ENCODE peak calls at places on chromosome X, in seven cellular contexts. D is IMR-90, L is neural progenitor cell, F is astrocyte, Z is H9, J is endodermal cell, B is neuronal stem cell. E is an unnamed sample. For H3K27me3 and H3K4me1, the result is how much of the 10 kb centered on the place peaks cover.

GRCh38 chrX:119105826-119106225 is 21.8 kb downstream of the KIAA1210 start:
- DNase-seq in J (no peak), D (peak), Z (no peak), F (peak), B (no peak), L (no peak), E (peak)

GRCh38 chrX:134735015-134735414 is 76.7 kb upstream of the PLAC1 start:
- DNase-seq in B (no peak), Z (no peak), J (no peak), F (no peak), L (no peak), D (no peak), E (no peak)

GRCh38 chrX:71626576-71626975 is 8.3 kb upstream of the CXCR3 start:
- DNase-seq in B (no peak), J (no peak), L (no peak), F (no peak), D (no peak), Z (no peak), E (no peak)

GRCh38 chrX:41118156-41118555 is 32.9 kb downstream of the USP9X start:
- DNase-seq in B (no peak), Z (no peak), F (no peak), L (no peak), D (no peak), J (no peak), E (no peak)

GRCh38 chrX:47523297-47523696 is 37.7 kb upstream of the ARAF start:
- DNase-seq in D (peak), F (peak), J (peak), B (peak), L (peak), Z (peak), E (peak)

GRCh38 chrX:46642145-46642544 is 68.6 kb downstream of the CHST7 start:
- DNase-seq in Z (no peak), F (no peak), L (peak), J (no peak), D (peak), B (no peak), E (peak)

GRCh38 chrX:3346436-3347329 is at the start of gene MXRA5:
- DNase-seq in J (peak), L (peak), D (peak), F (peak), B (peak), Z (peak), E (peak)

GRCh38 chrX:17377047-17377692 is 2.2 kb downstream of the NHS start:
- DNase-seq in Z (peak), B (peak), J (peak), D (peak), F (peak), L (peak), E (no peak)

GRCh38 chrX:154458116-154458953 is at the start of gene PLXNA3:
- DNase-seq in Z (no peak), J (peak), L (peak), F (no peak), B (peak), D (no peak), E (no peak)

GRCh38 chrX:56226980-56227379 is 5.2 kb upstream of the KLF8 start:
- DNase-seq in F (no peak), D (no peak), J (no peak), B (no peak), L (no peak), Z (no peak), E (no peak)

GRCh38 chrX:45621356-45622041 is 420.8 kb upstream of the DIPK2B start:
- DNase-seq in J (no peak), B (no peak), D (peak), L (no peak), Z (no peak), F (peak), E (peak)

GRCh38 chrX:139063364-139063763 is 351.8 kb upstream of the FGF13 start:
- DNase-seq in L (no peak), Z (no peak), J (no peak), D (no peak), F (no peak), B (no peak), E (no peak)

GRCh38 chrX:69065451-69065850 is 99.8 kb downstream of the PJA1 start:
- DNase-seq in L (no peak), B (no peak), F (peak), D (peak), J (peak), Z (peak), E (peak)

GRCh38 chrX:55107911-55108310 is 19.1 kb downstream of the PAGE2 start:
- DNase-seq in D (no peak), B (no peak), F (no peak), J (no peak), L (no peak), Z (no peak), E (no peak)

GRCh38 chrX:133151320-133151719 is 54.4 kb upstream of the USP26 start:
- DNase-seq in J (no peak), D (no peak), Z (no peak), L (no peak), F (no peak), B (no peak), E (no peak)

GRCh38 chrX:68438575-68438974 is 5.3 kb upstream of the OPHN1 start:
- DNase-seq in J (peak), D (no peak), B (no peak), Z (no peak), L (no peak), F (no peak), E (no peak)

GRCh38 chrX:69158166-69159040 is 6.8 kb downstream of the PJA1 start:
- DNase-seq in F (peak), J (peak), L (peak), B (no peak), D (peak), Z (peak), E (peak)

DNA sequence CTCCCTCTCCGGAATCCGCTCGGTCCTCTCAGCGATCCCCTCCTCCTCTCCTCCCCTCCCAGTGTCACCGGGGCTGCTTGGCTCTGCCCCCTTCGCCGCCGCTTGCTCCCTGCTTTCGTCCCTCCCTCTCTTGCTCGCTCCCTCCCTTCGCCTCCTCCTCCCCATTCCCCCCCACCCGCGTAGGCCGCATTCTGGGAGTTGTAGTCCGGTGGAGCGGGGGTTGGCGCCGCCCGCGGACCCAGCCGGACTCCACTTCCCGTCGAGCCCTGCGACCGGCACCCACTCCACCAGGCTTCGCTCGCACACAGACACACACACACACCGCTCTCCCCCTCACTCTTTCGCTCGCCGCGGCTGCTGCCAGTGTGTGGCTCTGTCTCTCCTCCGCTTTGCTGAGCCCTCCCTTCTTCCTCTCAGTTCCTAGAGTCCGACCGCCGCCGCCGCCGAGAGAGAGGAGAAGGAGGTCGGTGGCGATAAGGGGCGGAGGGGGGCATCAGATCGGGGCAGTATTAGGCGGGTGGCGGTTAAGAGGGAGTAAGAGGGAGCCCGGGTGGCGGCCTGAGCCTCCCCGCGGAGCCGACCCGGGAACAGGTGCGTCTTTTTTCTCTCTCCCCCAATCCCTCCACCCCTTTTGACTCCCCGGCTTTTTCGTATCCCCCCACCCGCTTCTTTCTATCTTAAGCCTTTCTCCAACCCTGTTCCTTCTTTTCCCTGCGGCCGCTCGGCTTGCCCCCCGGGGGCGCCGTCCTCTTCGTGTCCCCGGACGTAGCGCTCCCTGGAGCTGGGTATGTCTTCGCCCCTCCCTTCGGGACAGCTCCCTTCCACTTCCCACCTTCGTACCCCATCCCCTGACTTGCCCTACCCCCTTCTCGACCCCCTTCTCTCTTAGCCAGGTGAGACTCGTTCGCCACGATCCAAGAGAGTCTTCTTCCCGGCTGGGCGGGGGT is at the start of gene BCORL1:
- DNase-seq in J (peak), B (peak), D (peak), L (peak), Z (peak), F (peak), E (peak)
- H3K27me3 ChIP-seq in J (under half), B (under half), D (under half), L (under half), Z (under half), F (under half), E (under half)

GRCh38 chrX:104168127-104168526 is 1.9 kb downstream of the FAM199X start:
- DNase-seq in L (no peak), Z (no peak), B (no peak), J (no peak), F (no peak), D (no peak), E (no peak)
- H3K9ac ChIP-seq in L (no peak), Z (no peak), B (no peak), J (no peak), F (peak), D (no peak), E (peak)

DNA sequence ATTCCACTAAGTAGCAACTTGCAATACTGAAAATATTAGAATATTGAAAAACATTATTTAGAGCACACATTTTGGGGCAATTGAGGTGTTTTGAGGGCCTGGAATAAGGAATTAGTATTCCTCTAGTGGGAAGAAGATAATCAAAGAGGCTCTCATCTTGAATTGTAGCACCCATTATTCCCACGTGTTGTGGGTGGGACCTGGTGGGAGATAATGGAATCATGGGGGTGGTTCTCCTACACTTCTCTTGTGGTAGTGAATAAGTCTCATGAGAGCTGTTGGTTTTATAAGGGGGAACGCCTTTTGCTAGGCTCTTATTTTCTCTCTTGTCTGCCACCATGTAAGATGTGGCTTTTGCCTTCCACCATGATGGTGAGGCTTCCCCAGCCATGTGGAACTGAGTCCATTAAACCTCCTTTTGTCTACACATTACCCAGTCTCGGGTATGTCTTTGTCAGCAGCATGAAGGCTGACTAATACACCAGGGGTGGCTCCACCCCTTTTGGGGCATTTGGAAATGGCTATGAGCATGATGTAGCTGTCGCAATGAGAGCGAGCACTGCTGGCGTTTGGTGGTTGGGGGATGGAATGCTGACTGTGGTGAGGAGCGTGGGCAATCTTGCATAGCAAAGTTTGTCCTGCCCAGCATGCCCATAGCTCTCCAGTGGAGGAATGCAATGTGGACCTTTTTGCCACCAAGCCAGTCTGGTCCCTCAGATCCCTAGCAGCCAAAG is 308.2 kb downstream of the FRMPD4 start:
- DNase-seq in F (peak), J (no peak), B (no peak), L (no peak), Z (no peak), D (peak), E (peak)
- H3K4me1 ChIP-seq in F (under half), J (under half), B (under half), L (under half), Z (under half), D (under half), E (under half)

DNA sequence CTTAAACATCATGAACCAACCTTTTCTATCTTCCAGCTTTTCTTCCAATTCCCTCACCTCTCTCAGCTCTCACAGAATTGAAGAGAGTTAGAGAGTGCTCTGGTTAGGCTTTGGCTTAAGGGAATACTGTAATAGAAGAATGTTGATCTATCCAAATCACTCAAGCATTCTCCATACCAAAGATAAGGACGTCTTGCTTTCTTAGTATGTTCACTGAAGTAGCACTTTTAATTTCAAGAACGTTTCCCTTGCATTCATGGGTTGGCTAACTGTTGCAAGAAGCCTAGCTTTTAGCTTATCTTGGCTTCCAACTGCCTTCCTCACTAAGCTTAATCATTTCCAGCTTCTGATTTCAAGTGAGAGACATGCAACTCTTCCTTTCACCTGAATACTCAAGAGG is 43.2 kb downstream of the FANCB start:
- DNase-seq in Z (no peak), D (no peak), L (no peak), J (no peak), B (no peak), F (no peak), E (no peak)
- H3K27me3 ChIP-seq in Z (under half), D (under half), L (under half), J (under half), B (under half), F (under half), E (under half)

GRCh38 chrX:116409224-116409623 is 27.2 kb upstream of the SLC6A14 start:
- DNase-seq in B (no peak), L (no peak), F (no peak), J (no peak), Z (no peak), D (no peak), E (no peak)
- H3K9ac ChIP-seq in B (no peak), L (no peak), F (no peak), J (no peak), Z (no peak), D (no peak), E (no peak)

GRCh38 chrX:107684956-107685385 is 56.7 kb downstream of the PRPS1 start:
- DNase-seq in D (no peak), F (peak), Z (peak), J (peak), B (no peak), L (no peak), E (peak)

GRCh38 chrX:107683931-107684330 is 55.6 kb downstream of the PRPS1 start:
- DNase-seq in J (no peak), L (no peak), Z (no peak), D (no peak), F (no peak), B (no peak), E (no peak)

GRCh38 chrX:107686026-107686425 is 57.7 kb downstream of the PRPS1 start:
- DNase-seq in Z (no peak), B (no peak), F (no peak), J (peak), L (no peak), D (no peak), E (no peak)

GRCh38 chrX:107686792-107687191 is 58.5 kb downstream of the PRPS1 start:
- DNase-seq in Z (no peak), D (peak), F (no peak), L (no peak), B (no peak), J (peak), E (peak)

GRCh38 chrX:107687445-107687844 is 59.1 kb downstream of the PRPS1 start:
- DNase-seq in D (no peak), J (peak), F (no peak), L (no peak), B (no peak), Z (no peak), E (no peak)
- H3K4me1 ChIP-seq in D (under half), J (under half), F (under half), L (under half), B (under half), Z (under half), E (under half)

DNA sequence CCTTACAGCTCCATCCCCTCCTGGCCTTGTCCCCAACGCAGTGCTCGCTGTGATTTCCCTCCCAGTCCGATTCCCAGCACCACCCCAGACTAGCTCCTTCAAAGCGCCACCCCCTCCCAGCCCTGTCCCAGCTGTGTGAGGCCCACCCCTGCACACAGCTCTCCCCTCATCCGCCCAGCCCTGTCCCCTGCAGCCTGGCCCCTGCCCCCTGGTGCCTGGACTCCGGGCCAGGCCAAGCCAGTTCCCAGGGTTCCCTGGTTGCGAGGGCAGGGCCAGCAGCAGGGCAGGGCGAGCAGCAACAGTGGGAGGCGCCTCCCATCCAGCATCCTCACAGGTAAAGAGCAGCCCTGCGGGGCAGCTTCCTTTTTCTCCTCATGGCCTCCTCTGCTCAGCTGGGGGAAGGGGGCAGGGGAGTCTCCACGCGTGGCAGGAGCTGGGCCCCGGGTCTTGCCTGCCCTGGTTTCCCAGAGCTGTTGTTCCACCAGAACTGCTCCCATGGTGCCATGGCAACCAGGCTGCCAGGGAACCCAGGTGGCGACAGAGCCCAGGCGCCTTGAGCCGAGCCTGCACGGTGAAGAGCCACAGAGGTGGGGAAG is 24.8 kb downstream of the IQSEC2 start:
- DNase-seq in D (no peak), B (no peak), F (no peak), J (peak), L (peak), Z (peak), E (no peak)
- H3K27me3 ChIP-seq in D (under half), B (under half), F (under half), J (under half), L (under half), Z (under half), E (under half)

DNA sequence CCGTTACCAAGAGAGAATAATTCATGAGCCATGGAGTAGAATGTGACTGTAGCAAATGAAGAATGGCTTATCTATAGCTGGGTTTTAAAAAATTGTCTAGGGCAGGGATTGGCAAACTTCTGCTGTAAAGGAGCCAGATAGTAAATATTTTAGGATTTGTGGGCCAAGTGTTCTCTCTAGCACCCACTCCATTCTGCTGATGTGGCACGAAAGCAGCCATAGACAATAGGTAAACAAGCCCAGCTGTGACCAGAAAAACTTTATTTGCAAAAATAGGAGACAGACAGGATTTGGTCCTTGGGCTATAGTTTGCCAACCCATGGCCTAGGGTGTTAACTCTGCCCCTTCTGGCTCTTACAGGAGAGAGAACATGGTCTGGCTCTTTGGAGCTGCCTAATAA is 127.2 kb downstream of the AKAP4 start:
- DNase-seq in J (no peak), F (no peak), L (no peak), B (no peak), D (no peak), Z (no peak), E (no peak)
- H3K9ac ChIP-seq in J (no peak), F (no peak), L (no peak), B (no peak), D (no peak), Z (no peak), E (no peak)

GRCh38 chrX:14359727-14360126 is 169.6 kb upstream of the GLRA2 start:
- DNase-seq in D (no peak), Z (peak), F (no peak), L (no peak), B (no peak), J (no peak), E (no peak)
- H3K4me1 ChIP-seq in D (under half), Z (under half), F (under half), L (under half), B (under half), J (under half), E (under half)

GRCh38 chrX:120813982-120814381 is 61.7 kb downstream of the CT47B1 start:
- DNase-seq in D (no peak), F (no peak), Z (peak), J (peak), B (no peak), L (peak), E (no peak)
- H3K27me3 ChIP-seq in D (under half), F (under half), Z (under half), J (under half), B (under half), L (half or more), E (under half)